ENCODE peak calls at places on chromosomes 1 and 21, in six cellular contexts. One of them, this sample, is unnamed. For H3K4me1, the result is how much of the 10 kb centered on the place peaks cover.

GRCh38 chr1:177209357-177209756 is 38.6 kb downstream of the BRINP2 start:
- DNase-seq in IMR-90: peak
- DNase-seq in stomach: peak
- DNase-seq in kidney: peak
- DNase-seq in Peyer's patch: peak
- DNase-seq in body of pancreas: peak
- DNase-seq in this sample: no peak

GRCh38 chr1:43913051-43913501 is 20.5 kb upstream of the ARTN start:
- DNase-seq in IMR-90: no peak
- DNase-seq in stomach: no peak
- DNase-seq in kidney: no peak
- DNase-seq in Peyer's patch: no peak
- DNase-seq in body of pancreas: no peak
- DNase-seq in this sample: no peak

GRCh38 chr1:82819234-82819633 is 1018.5 kb downstream of the ADGRL2 start:
- DNase-seq in IMR-90: no peak
- DNase-seq in stomach: no peak
- DNase-seq in kidney: no peak
- DNase-seq in Peyer's patch: no peak
- DNase-seq in body of pancreas: no peak
- DNase-seq in this sample: no peak

GRCh38 chr1:19165501-19165900 is 44.6 kb downstream of the UBR4 start:
- DNase-seq in IMR-90: no peak
- DNase-seq in stomach: no peak
- DNase-seq in kidney: no peak
- DNase-seq in Peyer's patch: no peak
- DNase-seq in body of pancreas: no peak
- DNase-seq in this sample: no peak

GRCh38 chr21:32574946-32575925 is 10.1 kb downstream of the TCP10L start:
- DNase-seq in IMR-90: no peak
- DNase-seq in stomach: no peak
- DNase-seq in kidney: no peak
- DNase-seq in Peyer's patch: no peak
- DNase-seq in body of pancreas: no peak
- DNase-seq in this sample: no peak

GRCh38 chr1:176717052-176717754 is 254.2 kb downstream of the PAPPA2 start:
- DNase-seq in IMR-90: no peak
- DNase-seq in stomach: no peak
- DNase-seq in kidney: no peak
- DNase-seq in Peyer's patch: no peak
- DNase-seq in body of pancreas: no peak
- DNase-seq in this sample: no peak

GRCh38 chr1:15231714-15232201 is 15.3 kb upstream of the FHAD1 start:
- DNase-seq in IMR-90: no peak
- DNase-seq in stomach: no peak
- DNase-seq in kidney: no peak
- DNase-seq in Peyer's patch: no peak
- DNase-seq in body of pancreas: no peak
- DNase-seq in this sample: no peak

GRCh38 chr1:224543453-224543852 is 72.7 kb upstream of the CNIH3 start:
- DNase-seq in IMR-90: no peak
- DNase-seq in stomach: no peak
- DNase-seq in kidney: no peak
- DNase-seq in Peyer's patch: no peak
- DNase-seq in body of pancreas: no peak
- DNase-seq in this sample: no peak

GRCh38 chr21:45294509-45295291 is 7.0 kb upstream of the POFUT2 start:
- DNase-seq in IMR-90: peak
- DNase-seq in stomach: peak
- DNase-seq in kidney: peak
- DNase-seq in Peyer's patch: peak
- DNase-seq in body of pancreas: peak
- DNase-seq in this sample: peak

GRCh38 chr1:168762473-168762872 is 33.5 kb upstream of the DPT start:
- DNase-seq in IMR-90: no peak
- DNase-seq in stomach: no peak
- DNase-seq in kidney: no peak
- DNase-seq in Peyer's patch: no peak
- DNase-seq in body of pancreas: no peak
- DNase-seq in this sample: no peak

GRCh38 chr21:42818328-42818749 is 61.0 kb downstream of the WDR4 start:
- DNase-seq in IMR-90: peak
- DNase-seq in stomach: peak
- DNase-seq in kidney: peak
- DNase-seq in Peyer's patch: peak
- DNase-seq in body of pancreas: peak
- DNase-seq in this sample: peak

GRCh38 chr1:216830402-216830801 is 107.2 kb upstream of the ESRRG start:
- DNase-seq in IMR-90: no peak
- DNase-seq in stomach: no peak
- DNase-seq in kidney: no peak
- DNase-seq in Peyer's patch: no peak
- DNase-seq in body of pancreas: no peak
- DNase-seq in this sample: no peak

GRCh38 chr1:93296555-93297154 is 49.1 kb upstream of the DR1 start:
- DNase-seq in IMR-90: no peak
- DNase-seq in stomach: no peak
- DNase-seq in kidney: no peak
- DNase-seq in Peyer's patch: no peak
- DNase-seq in body of pancreas: no peak
- DNase-seq in this sample: no peak

GRCh38 chr1:56448937-56449336 is 130.4 kb downstream of the PLPP3 start:
- DNase-seq in IMR-90: peak
- DNase-seq in stomach: no peak
- DNase-seq in kidney: peak
- DNase-seq in Peyer's patch: no peak
- DNase-seq in body of pancreas: no peak
- DNase-seq in this sample: peak

GRCh38 chr1:231931146-231931545 is 304.6 kb downstream of the DISC1 start:
- DNase-seq in IMR-90: no peak
- DNase-seq in stomach: no peak
- DNase-seq in kidney: no peak
- DNase-seq in Peyer's patch: no peak
- DNase-seq in body of pancreas: no peak
- DNase-seq in this sample: no peak

GRCh38 chr1:169113613-169114119 is 7.2 kb downstream of the ATP1B1 start:
- DNase-seq in IMR-90: peak
- DNase-seq in stomach: no peak
- DNase-seq in kidney: no peak
- DNase-seq in Peyer's patch: no peak
- DNase-seq in body of pancreas: no peak
- DNase-seq in this sample: peak

GRCh38 chr1:154557939-154558609 is 388 bp downstream of the UBE2Q1 start:
- DNase-seq in IMR-90: peak
- DNase-seq in stomach: peak
- DNase-seq in kidney: peak
- DNase-seq in Peyer's patch: peak
- DNase-seq in body of pancreas: peak
- DNase-seq in this sample: no peak

GRCh38 chr1:151519667-151520066 is 8.5 kb downstream of the CGN start:
- DNase-seq in IMR-90: no peak
- DNase-seq in stomach: no peak
- DNase-seq in kidney: no peak
- DNase-seq in Peyer's patch: no peak
- DNase-seq in body of pancreas: no peak
- DNase-seq in this sample: no peak

GRCh38 chr1:151518936-151519335 is 7.7 kb downstream of the CGN start:
- DNase-seq in IMR-90: no peak
- DNase-seq in stomach: no peak
- DNase-seq in kidney: no peak
- DNase-seq in Peyer's patch: no peak
- DNase-seq in body of pancreas: no peak
- DNase-seq in this sample: no peak

GRCh38 chr1:151518431-151518830 is 7.2 kb downstream of the CGN start:
- DNase-seq in IMR-90: no peak
- DNase-seq in stomach: no peak
- DNase-seq in kidney: no peak
- DNase-seq in Peyer's patch: no peak
- DNase-seq in body of pancreas: no peak
- DNase-seq in this sample: no peak

GRCh38 chr1:151523331-151523730 is 12.1 kb downstream of the CGN start:
- DNase-seq in IMR-90: no peak
- DNase-seq in stomach: no peak
- DNase-seq in kidney: no peak
- DNase-seq in Peyer's patch: no peak
- DNase-seq in body of pancreas: no peak
- DNase-seq in this sample: no peak

GRCh38 chr1:151520359-151520758 is 9.2 kb downstream of the CGN start:
- DNase-seq in IMR-90: no peak
- DNase-seq in stomach: no peak
- DNase-seq in kidney: no peak
- DNase-seq in Peyer's patch: no peak
- DNase-seq in body of pancreas: no peak
- DNase-seq in this sample: no peak
- TF ChIP-seq CTCF in IMR-90: no peak
- TF ChIP-seq CTCF in stomach: no peak
- TF ChIP-seq CTCF in kidney: no peak
- TF ChIP-seq CTCF in Peyer's patch: no peak
- TF ChIP-seq CTCF in body of pancreas: no peak
- TF ChIP-seq CTCF in this sample: no peak

DNA sequence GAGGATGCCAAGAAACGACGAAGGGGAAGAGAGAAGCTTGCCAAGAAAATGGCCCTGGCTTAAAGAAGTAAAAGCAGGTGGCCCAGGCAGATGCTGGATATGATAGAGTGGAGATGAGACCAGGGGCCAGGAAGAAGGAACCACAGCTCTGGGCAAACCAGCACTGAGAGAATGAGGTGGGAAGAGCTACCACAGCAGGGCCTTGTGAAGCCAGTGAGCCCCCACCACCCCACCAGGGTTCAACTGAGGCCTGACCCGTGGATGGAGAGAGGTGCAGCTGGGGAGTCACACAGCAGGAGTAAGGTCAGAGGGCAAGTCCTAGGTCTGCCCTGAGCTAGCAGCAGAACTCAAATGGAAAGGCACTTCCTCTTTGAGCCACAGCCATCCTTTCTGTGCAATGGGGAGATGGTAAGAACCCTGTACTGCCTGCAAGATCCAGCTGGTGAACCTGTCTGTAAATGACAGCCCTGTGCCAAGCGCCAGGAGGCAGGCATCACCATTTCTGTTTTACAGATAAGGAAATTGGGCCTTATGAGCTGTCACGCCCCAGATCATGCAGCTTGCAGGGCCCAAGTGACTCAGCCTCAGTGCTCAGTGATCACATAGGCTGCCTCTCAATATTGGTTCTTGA is 8.5 kb downstream of the SH3BGRL3 start:
- DNase-seq in IMR-90: peak
- DNase-seq in stomach: no peak
- DNase-seq in kidney: peak
- DNase-seq in Peyer's patch: no peak
- DNase-seq in body of pancreas: no peak
- DNase-seq in this sample: no peak
- H3K4me1 ChIP-seq in IMR-90: under half
- H3K4me1 ChIP-seq in stomach: half or more
- H3K4me1 ChIP-seq in kidney: under half
- H3K4me1 ChIP-seq in Peyer's patch: half or more
- H3K4me1 ChIP-seq in body of pancreas: under half
- H3K4me1 ChIP-seq in this sample: under half

DNA sequence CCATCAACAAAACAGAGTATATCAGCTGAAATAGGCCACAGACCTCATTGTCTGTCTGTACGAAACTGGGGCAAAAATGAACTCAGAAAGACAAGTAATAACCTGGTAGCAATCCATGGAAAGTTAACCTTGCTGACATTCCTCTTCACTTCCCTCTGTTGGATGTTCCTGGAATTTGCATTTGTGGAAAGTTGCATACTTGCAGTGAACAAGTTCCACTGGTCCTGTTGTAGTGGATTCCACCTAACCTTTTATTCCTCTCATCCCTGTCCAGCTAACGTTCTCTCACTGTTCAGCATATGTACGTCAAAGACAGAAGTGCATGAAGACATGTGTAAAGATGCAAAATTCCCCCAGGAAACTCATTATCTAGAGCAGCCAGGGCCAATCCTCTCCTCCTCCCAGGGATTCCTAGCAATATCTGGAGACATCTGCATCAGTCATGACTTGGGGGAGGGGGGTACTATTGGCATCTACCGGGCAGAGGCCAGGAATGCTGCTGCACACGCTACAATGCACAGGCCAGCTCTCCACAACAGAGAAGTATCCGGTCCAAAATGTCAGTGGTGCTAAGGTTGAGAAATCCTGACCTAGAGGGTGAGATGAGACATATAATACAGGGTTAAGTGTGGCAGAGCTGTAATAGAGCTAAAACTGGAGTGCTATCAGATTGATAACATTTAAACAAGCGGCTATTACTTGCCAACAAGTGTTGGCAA is 8.2 kb downstream of the LPAR3 start:
- DNase-seq in IMR-90: no peak
- DNase-seq in stomach: no peak
- DNase-seq in kidney: no peak
- DNase-seq in Peyer's patch: no peak
- DNase-seq in body of pancreas: no peak
- DNase-seq in this sample: no peak
- TF ChIP-seq CTCF in IMR-90: no peak
- TF ChIP-seq CTCF in stomach: no peak
- TF ChIP-seq CTCF in kidney: no peak
- TF ChIP-seq CTCF in Peyer's patch: no peak
- TF ChIP-seq CTCF in body of pancreas: no peak
- TF ChIP-seq CTCF in this sample: no peak

GRCh38 chr1:228081144-228081543 is 1.4 kb upstream of the ARF1 start:
- DNase-seq in IMR-90: no peak
- DNase-seq in stomach: no peak
- DNase-seq in kidney: peak
- DNase-seq in Peyer's patch: peak
- DNase-seq in body of pancreas: peak
- DNase-seq in this sample: no peak
- H3K4me1 ChIP-seq in IMR-90: under half
- H3K4me1 ChIP-seq in stomach: under half
- H3K4me1 ChIP-seq in kidney: under half
- H3K4me1 ChIP-seq in Peyer's patch: under half
- H3K4me1 ChIP-seq in body of pancreas: under half
- H3K4me1 ChIP-seq in this sample: under half

GRCh38 chr1:153404768-153405167 is 11.6 kb upstream of the S100A7A start:
- DNase-seq in IMR-90: no peak
- DNase-seq in stomach: peak
- DNase-seq in kidney: no peak
- DNase-seq in Peyer's patch: no peak
- DNase-seq in body of pancreas: no peak
- DNase-seq in this sample: peak
- TF ChIP-seq CTCF in IMR-90: peak
- TF ChIP-seq CTCF in stomach: no peak
- TF ChIP-seq CTCF in kidney: peak
- TF ChIP-seq CTCF in Peyer's patch: peak
- TF ChIP-seq CTCF in body of pancreas: peak
- TF ChIP-seq CTCF in this sample: peak